ENCODE peak calls at places on chromosomes 11 and 22, in six cellular contexts. N is RWPE1, S is lung, U is dorsolateral prefrontal cortex, H is neural progenitor cell, C is endothelial cell of umbilical vein. D is an unnamed sample.

GRCh38 chr11:117885777-117886176 is 9.3 kb upstream of the FXYD6 start:
- DNase-seq in U (no peak), S (peak; percentile 46), N (no peak), C (no peak), H (no peak), D (peak; percentile 34)

GRCh38 chr11:13215157-13215556 is 62.4 kb upstream of the BMAL1 start:
- DNase-seq in N (peak; percentile 90), C (peak; percentile 32), S (no peak), U (no peak), H (no peak), D (no peak)

GRCh38 chr11:68837583-68838571 is 3.8 kb downstream of the CPT1A start:
- DNase-seq in C (no peak), S (no peak), H (no peak), U (no peak), N (no peak), D (no peak)

GRCh38 chr11:106828976-106829375 is 189.3 kb downstream of the GUCY1A2 start:
- DNase-seq in U (no peak), C (no peak), N (no peak), S (no peak), H (no peak), D (no peak)

GRCh38 chr22:35839811-35840739 is 122.4 kb downstream of the APOL5 start:
- DNase-seq in U (peak; percentile 70), H (peak; percentile 94), N (peak; percentile 88), C (peak; percentile 96), S (peak; percentile 86), D (no peak)

GRCh38 chr11:32307449-32307848 is 127.9 kb downstream of the WT1 start:
- DNase-seq in C (no peak), S (no peak), U (no peak), N (no peak), H (no peak), D (no peak)

GRCh38 chr11:77024745-77025144 is 9.5 kb upstream of the B3GNT6 start:
- DNase-seq in S (no peak), C (no peak), N (no peak), H (no peak), U (no peak), D (no peak)

GRCh38 chr11:103798029-103798428 is 238.4 kb upstream of the DDI1 start:
- DNase-seq in N (no peak), H (no peak), U (no peak), C (peak; percentile 75), S (no peak), D (no peak)

GRCh38 chr11:113431746-113432145 is 43.5 kb downstream of the DRD2 start:
- DNase-seq in C (no peak), H (no peak), N (no peak), U (no peak), S (no peak), D (no peak)

GRCh38 chr11:76604652-76605241 is 65.8 kb downstream of the LRRC32 start:
- DNase-seq in C (no peak), U (no peak), S (no peak), H (no peak), N (no peak), D (no peak)

GRCh38 chr22:48045369-48045768 is 1282.9 kb downstream of the TBC1D22A start:
- DNase-seq in S (no peak), H (no peak), U (no peak), N (no peak), C (no peak), D (no peak)

GRCh38 chr11:9972917-9973504 is 309.1 kb downstream of the SWAP70 start:
- DNase-seq in C (peak; percentile 74), N (peak; percentile 49), S (no peak), U (no peak), H (peak; percentile 45), D (no peak)

GRCh38 chr11:64000026-64000739 is 13.9 kb downstream of the OTUB1 start:
- DNase-seq in H (peak; percentile 91), S (no peak), C (peak; percentile 53), U (no peak), N (peak; percentile 64), D (peak; percentile 76)

GRCh38 chr11:121968638-121969037 is 147.4 kb downstream of the BLID start:
- DNase-seq in H (no peak), S (no peak), U (no peak), N (no peak), C (no peak), D (no peak)

GRCh38 chr11:18749681-18750319 is 23.8 kb upstream of the IGSF22 start:
- DNase-seq in U (peak; percentile 88), C (peak; percentile 84), S (no peak), H (no peak), N (peak; percentile 60), D (no peak)

GRCh38 chr11:130390071-130390758 is 38.2 kb downstream of the ADAMTS8 start:
- DNase-seq in H (no peak), N (peak; percentile 54), S (no peak), C (peak; percentile 32), U (peak; percentile 59), D (no peak)

GRCh38 chr11:64348611-64349387 is 8.8 kb downstream of the CCDC88B start:
- DNase-seq in C (no peak), U (no peak), H (peak; percentile 40), N (no peak), S (no peak), D (no peak)

GRCh38 chr22:24592846-24593809 is at the start of gene LRRC75B:
- DNase-seq in C (peak; percentile 77), N (peak; percentile 71), U (peak; percentile 75), H (peak; percentile 90), S (peak; percentile 88), D (no peak)

GRCh38 chr22:24996420-24996952 is 44.0 kb downstream of the KIAA1671 start:
- DNase-seq in H (peak; percentile 89), U (no peak), N (peak; percentile 66), S (no peak), C (peak; percentile 48), D (no peak)

GRCh38 chr11:57069942-57070341 is 81.2 kb downstream of the OR5AK2 start:
- DNase-seq in S (no peak), U (no peak), N (no peak), H (no peak), C (no peak), D (no peak)

GRCh38 chr22:29039148-29039547 is 22.5 kb downstream of the C22orf31 start:
- DNase-seq in N (no peak), H (no peak), U (no peak), S (no peak), C (no peak), D (no peak)

GRCh38 chr22:29044657-29045176 is 16.9 kb downstream of the C22orf31 start:
- DNase-seq in N (peak; percentile 6), H (no peak), U (no peak), C (peak; percentile 40), S (no peak), D (no peak)

GRCh38 chr22:29040385-29041275 is 21.0 kb downstream of the C22orf31 start:
- DNase-seq in U (no peak), N (peak; percentile 45), C (peak; percentile 83), S (peak; percentile 65), H (peak; percentile 82), D (peak; percentile 22)

GRCh38 chr22:29041408-29041807 is 20.2 kb downstream of the C22orf31 start:
- DNase-seq in S (peak; percentile 36), C (peak; percentile 56), N (no peak), U (no peak), H (no peak), D (no peak)

DNA sequence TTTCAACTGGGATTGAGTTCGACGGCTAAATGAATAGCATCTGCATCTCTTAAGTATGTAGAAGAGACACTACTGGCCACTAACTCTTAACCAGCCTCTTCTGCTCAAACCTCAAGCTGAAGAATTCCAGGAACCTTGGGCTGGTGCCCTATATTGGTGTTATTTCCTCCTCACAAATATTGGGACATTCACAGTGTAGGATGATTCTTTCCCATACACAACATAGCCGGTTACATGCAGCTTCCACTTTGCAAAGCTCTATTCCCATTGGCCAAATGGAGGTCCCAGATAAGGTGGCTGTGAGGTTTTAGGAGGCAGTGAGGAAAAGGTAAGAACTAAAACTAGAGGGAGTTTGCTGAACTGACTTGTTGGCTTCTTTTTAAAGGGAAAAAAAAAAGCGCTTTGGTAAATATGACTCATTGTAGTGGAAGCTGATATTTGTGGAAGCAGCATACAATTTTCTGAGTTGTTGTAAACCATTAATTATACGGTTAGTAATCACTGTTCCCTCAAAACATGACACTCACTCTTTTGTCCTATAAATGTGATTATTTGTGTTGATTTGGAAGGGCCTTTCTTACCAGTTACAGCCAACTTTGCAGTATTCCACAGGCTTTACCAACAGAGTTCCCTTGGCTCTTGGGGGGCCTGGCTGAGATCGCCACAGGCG is 17.6 kb downstream of the C22orf31 start:
- DNase-seq in N (peak; percentile 5), H (no peak), U (no peak), C (peak; percentile 49), S (no peak), D (no peak)
- H3K27ac ChIP-seq in N (peak overlapping the region; percentile 9), H (no peak overlapping the region), U (peak overlapping the region; percentile 49), C (peak overlapping the region; percentile 80), S (no peak overlapping the region), D (no peak overlapping the region)

DNA sequence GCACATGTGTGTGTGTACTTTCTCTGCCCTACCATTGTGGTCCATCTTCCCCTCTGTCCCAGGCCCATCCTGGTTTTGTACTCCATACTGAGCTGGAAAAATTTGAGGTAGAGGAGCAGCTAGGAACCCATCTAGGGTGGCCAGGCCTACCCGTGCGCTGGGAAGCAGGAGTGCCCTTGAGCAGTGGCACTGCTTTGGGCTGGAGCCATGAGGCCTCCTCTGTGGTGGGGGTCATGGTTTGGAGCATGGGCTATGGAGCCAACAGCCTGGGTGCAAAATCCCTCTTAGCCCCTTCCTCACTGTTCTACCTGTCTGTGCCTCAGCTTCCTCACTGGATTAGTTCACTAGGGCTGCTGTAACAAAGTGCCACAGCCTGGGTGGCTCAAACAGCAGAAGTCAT is 21.9 kb upstream of the ALG8 start:
- DNase-seq in N (no peak), U (no peak), H (no peak), S (no peak), C (no peak), D (no peak)
- H3K27ac ChIP-seq in N (no peak overlapping the region), U (no peak overlapping the region), H (no peak overlapping the region), S (no peak overlapping the region), C (no peak overlapping the region), D (no peak overlapping the region)

GRCh38 chr11:58133329-58134076 is 8.2 kb upstream of the OR9I1 start:
- DNase-seq in N (peak; percentile 38), C (no peak), U (no peak), S (no peak), H (no peak), D (no peak)

GRCh38 chr11:58134151-58134550 is 8.8 kb upstream of the OR9I1 start:
- DNase-seq in U (no peak), C (no peak), H (peak; percentile 2), N (no peak), S (no peak), D (no peak)

GRCh38 chr11:58135171-58135570 is 9.8 kb upstream of the OR9I1 start:
- DNase-seq in C (no peak), H (no peak), N (no peak), S (no peak), U (no peak), D (no peak)
- H3K27ac ChIP-seq in C (no peak overlapping the region), H (no peak overlapping the region), N (no peak overlapping the region), S (no peak overlapping the region), U (no peak overlapping the region), D (no peak overlapping the region)

GRCh38 chr11:128776088-128776433 is 82.2 kb downstream of the FLI1 start:
- DNase-seq in H (no peak), N (no peak), S (no peak), U (no peak), C (no peak), D (peak; percentile 71)

GRCh38 chr11:128775513-128775912 is 81.6 kb downstream of the FLI1 start:
- DNase-seq in C (peak; percentile 23), N (no peak), U (no peak), H (no peak), S (no peak), D (no peak)

GRCh38 chr11:128774593-128774992 is 80.7 kb downstream of the FLI1 start:
- DNase-seq in S (no peak), N (no peak), U (no peak), H (no peak), C (peak; percentile 50), D (no peak)

GRCh38 chr11:128777369-128778011 is 83.6 kb downstream of the FLI1 start:
- DNase-seq in S (no peak), C (no peak), N (no peak), H (peak; percentile 34), U (no peak), D (no peak)

GRCh38 chr11:128776434-128777284 is 82.8 kb downstream of the FLI1 start:
- DNase-seq in H (peak; percentile 78), U (no peak), N (no peak), C (no peak), S (no peak), D (peak; percentile 53)
- H3K27ac ChIP-seq in H (no peak overlapping the region), U (no peak overlapping the region), N (no peak overlapping the region), C (no peak overlapping the region), S (no peak overlapping the region), D (no peak overlapping the region)

D was measured in CD8-positive, alpha-beta T cell.